ENCODE peak calls at places on chromosomes 5 and 9, in five cellular contexts. H is neural progenitor cell, C is endothelial cell, I is body of pancreas, N is tibial artery. Z is an unnamed sample.

GRCh38 chr5:56745864-56746263 is 69.5 kb upstream of the MAP3K1 start:
- DNase-seq in I (no peak), C (no peak), H (no peak), N (no peak), Z (no peak)

GRCh38 chr9:137272241-137273094 is 5.1 kb upstream of the TOR4A start:
- DNase-seq in I (no peak), C (no peak), N (peak), H (no peak), Z (no peak)

GRCh38 chr5:139841549-139841948 is 45.9 kb downstream of the PSD2 start:
- DNase-seq in H (no peak), N (no peak), C (no peak), I (no peak), Z (no peak)

GRCh38 chr5:6759401-6759800 is 46.2 kb downstream of the TENT4A start:
- DNase-seq in I (peak), N (no peak), C (no peak), H (no peak), Z (no peak)

GRCh38 chr5:172699999-172700685 is 59.1 kb downstream of the NEURL1B start:
- DNase-seq in I (no peak), C (no peak), H (peak), N (no peak), Z (no peak)

GRCh38 chr9:136847065-136847826 is 2.0 kb upstream of the PHPT1 start:
- DNase-seq in I (peak), C (peak), H (peak), N (no peak), Z (peak)

GRCh38 chr5:35777358-35778087 is 79.2 kb upstream of the IL7R start:
- DNase-seq in C (peak), I (peak), H (peak), N (no peak), Z (peak)

GRCh38 chr5:175867587-175868347 is 3.6 kb upstream of the CPLX2 start:
- DNase-seq in N (no peak), H (peak), C (peak), I (no peak), Z (peak)

GRCh38 chr5:119355636-119356383 is at the start of gene TNFAIP8:
- DNase-seq in I (peak), C (peak), N (peak), H (peak), Z (peak)

GRCh38 chr5:151663617-151664322 is 22.9 kb downstream of the SPARC start:
- DNase-seq in N (peak), H (no peak), I (no peak), C (no peak), Z (no peak)

GRCh38 chr9:106956971-106957370 is 94.0 kb downstream of the ZNF462 start:
- DNase-seq in H (no peak), C (no peak), N (no peak), I (no peak), Z (no peak)

DNA sequence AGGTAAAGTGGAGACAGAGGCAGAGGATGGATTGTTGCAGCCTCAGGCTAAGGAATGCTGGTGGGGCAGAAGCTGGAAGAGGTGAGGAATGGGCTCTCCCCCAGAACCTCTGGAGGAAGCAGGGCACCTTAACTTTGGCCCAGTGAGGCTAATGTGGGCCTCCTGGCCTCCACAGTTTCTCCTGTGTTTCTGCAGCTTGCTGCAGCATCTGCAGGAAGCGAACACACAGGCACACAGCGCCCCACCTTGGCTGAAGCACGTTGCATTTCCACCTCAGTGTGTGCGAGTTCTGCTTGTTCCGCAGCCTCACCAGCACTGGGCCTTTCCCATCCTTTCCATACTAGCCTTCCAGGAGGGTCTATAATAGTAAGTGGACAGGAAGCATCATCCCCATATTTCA is 27.2 kb upstream of the ASS1 start:
- DNase-seq in I (no peak), N (no peak), C (no peak), H (peak), Z (no peak)
- TF ChIP-seq CTCF in I (no peak), N (no peak), C (no peak), H (peak), Z (no peak)

GRCh38 chr9:131954299-131954698 is 125.4 kb downstream of the MED27 start:
- DNase-seq in I (no peak), N (no peak), H (peak), C (no peak), Z (no peak)
- TF ChIP-seq CTCF in I (no peak), N (no peak), H (peak), C (no peak), Z (peak)

GRCh38 chr9:17532461-17532860 is 46.4 kb upstream of the SH3GL2 start:
- DNase-seq in I (no peak), N (no peak), H (no peak), C (no peak), Z (no peak)

GRCh38 chr9:17531642-17532254 is 47.1 kb upstream of the SH3GL2 start:
- DNase-seq in H (peak), I (peak), C (peak), N (no peak), Z (peak)

DNA sequence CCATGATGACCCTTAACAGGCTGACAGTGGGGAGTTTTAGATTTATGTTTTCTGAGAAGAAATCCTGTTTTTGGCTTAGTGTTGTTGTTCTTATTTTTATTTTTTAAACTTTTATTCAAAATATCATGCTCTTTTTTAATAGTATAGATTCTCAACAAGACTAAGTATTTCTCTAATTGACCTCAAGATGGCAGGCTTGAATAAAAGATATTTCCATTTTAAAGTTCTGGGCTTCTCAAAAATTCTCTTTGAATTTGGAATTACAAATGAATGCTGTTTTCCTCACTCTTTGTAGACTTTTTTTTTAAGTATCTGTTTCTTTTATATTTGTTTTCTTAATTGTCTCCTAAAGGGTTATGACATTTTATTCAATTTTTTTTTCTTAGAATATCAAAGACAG is 50.0 kb upstream of the SH3GL2 start:
- DNase-seq in I (no peak), C (no peak), H (peak), N (no peak), Z (no peak)
- TF ChIP-seq CTCF in I (peak), C (peak), H (peak), N (no peak), Z (peak)

DNA sequence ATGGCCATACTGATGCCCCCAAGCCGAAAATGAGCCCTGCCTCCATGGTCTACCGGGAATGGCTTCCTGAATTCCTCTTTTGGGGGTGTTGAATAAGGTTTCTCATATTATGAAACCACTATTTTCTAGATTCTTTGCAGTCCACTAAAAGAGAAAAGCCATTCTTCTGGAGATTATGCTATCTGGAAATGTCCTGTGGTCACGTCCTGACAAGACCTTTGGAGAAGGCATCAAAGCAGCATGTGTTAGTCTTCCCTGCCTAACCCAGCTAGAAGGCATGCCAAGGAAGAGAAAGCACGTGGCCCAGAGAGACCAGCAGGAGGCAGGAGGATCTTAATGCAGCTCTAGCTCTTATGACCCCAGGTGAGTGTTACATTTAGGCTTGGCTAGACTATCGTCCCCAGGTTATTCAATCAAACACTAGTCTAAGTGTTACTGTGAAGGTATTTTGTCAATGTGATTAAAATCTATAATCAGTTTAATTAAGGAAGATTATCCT is 483.8 kb downstream of the BNC2 start:
- DNase-seq in C (no peak), H (no peak), N (no peak), I (no peak), Z (no peak)
- TF ChIP-seq CTCF in C (no peak), H (no peak), N (no peak), I (no peak), Z (no peak)

GRCh38 chr9:133876144-133876543 is 116.0 kb downstream of the VAV2 start:
- DNase-seq in C (peak), H (peak), I (no peak), N (no peak), Z (peak)
- TF ChIP-seq CTCF in C (peak), H (peak), I (no peak), N (no peak), Z (peak)

GRCh38 chr9:110640736-110641135 is 27.9 kb upstream of the MUSK start:
- DNase-seq in H (peak), I (no peak), N (no peak), C (no peak), Z (no peak)

GRCh38 chr9:110641350-110641749 is 27.2 kb upstream of the MUSK start:
- DNase-seq in I (no peak), C (no peak), N (no peak), H (no peak), Z (no peak)

GRCh38 chr9:110635589-110635988 is 33.0 kb upstream of the MUSK start:
- DNase-seq in H (no peak), N (no peak), I (no peak), C (no peak), Z (no peak)

DNA sequence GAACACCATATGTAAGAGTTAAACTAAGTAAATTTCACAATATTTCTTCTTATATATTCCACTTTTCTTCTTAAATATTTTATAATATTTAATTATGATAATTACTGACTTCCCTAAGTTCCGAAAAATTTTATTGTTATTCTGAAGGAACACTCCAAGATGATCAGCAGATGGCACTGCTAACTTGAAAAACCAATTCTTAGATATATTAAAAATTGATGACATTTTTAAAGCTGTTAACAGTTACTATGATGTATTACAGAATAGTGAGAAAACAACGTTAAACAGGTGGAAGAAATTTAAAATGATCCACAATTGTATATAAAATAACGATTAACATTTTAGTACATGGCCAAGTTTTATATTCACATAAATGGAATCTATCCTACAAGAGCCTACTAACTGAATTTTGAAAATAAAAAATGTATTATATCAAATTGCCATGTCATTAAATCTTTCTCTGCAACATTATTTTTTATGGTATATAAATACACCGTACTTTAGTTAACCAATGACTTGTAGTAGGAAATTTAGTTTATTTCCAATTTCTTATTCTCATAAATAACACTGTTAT is 30.1 kb upstream of the MUSK start:
- DNase-seq in H (no peak), N (no peak), C (no peak), I (no peak), Z (no peak)
- TF ChIP-seq CTCF in H (peak), N (peak), C (no peak), I (no peak), Z (no peak)

GRCh38 chr9:36911601-36912412 is 122.3 kb downstream of the PAX5 start:
- DNase-seq in I (no peak), N (no peak), C (no peak), H (no peak), Z (no peak)

GRCh38 chr9:36912620-36913019 is 121.4 kb downstream of the PAX5 start:
- DNase-seq in C (no peak), N (no peak), H (no peak), I (no peak), Z (no peak)

GRCh38 chr9:36913393-36914211 is 120.5 kb downstream of the PAX5 start:
- DNase-seq in C (no peak), I (no peak), H (no peak), N (no peak), Z (no peak)

GRCh38 chr9:36914212-36914577 is 119.9 kb downstream of the PAX5 start:
- DNase-seq in H (no peak), C (no peak), I (no peak), N (no peak), Z (no peak)

GRCh38 chr9:36911037-36911436 is 123.0 kb downstream of the PAX5 start:
- DNase-seq in H (no peak), I (no peak), N (no peak), C (no peak), Z (no peak)
- TF ChIP-seq CTCF in H (peak), I (no peak), N (no peak), C (no peak), Z (no peak)

Z was measured in glutamatergic neuron.